ENCODE peak calls at places on chromosomes 2 and 18, in five cellular contexts. J, L, C, P and D are unnamed samples.

GRCh38 chr2:69612197-69612596 is 31.3 kb downstream of the AAK1 start:
- DNase-seq in J (no peak), L (no peak), C (no peak), P (no peak), D (no peak)

GRCh38 chr2:20491739-20492531 is 45.1 kb downstream of the RHOB start:
- DNase-seq in J (no peak), L (no peak), C (no peak), P (peak), D (no peak)

GRCh38 chr2:223859070-223859469 is 21.7 kb upstream of the AP1S3 start:
- DNase-seq in J (no peak), L (no peak), C (no peak), P (no peak), D (no peak)

GRCh38 chr2:242012956-242013764 is 143.6 kb downstream of the RTP5 start:
- DNase-seq in J (no peak), L (no peak), C (peak), P (no peak), D (no peak)

GRCh38 chr2:135744761-135745314 is 3.2 kb downstream of the UBXN4 start:
- DNase-seq in J (peak), L (peak), C (no peak), P (peak), D (no peak)

GRCh38 chr18:36628435-36629094 is 200.2 kb downstream of the TPGS2 start:
- DNase-seq in J (peak), L (no peak), C (no peak), P (no peak), D (peak)

GRCh38 chr18:48992791-48993555 is 42.2 kb upstream of the SMAD7 start:
- DNase-seq in J (no peak), L (no peak), C (no peak), P (no peak), D (no peak)

GRCh38 chr2:26086155-26086634 is 52.3 kb downstream of the RAB10 start:
- DNase-seq in J (peak), L (peak), C (no peak), P (no peak), D (peak)

GRCh38 chr2:146244131-146244530 is 1600.7 kb upstream of the ACVR2A start:
- DNase-seq in J (no peak), L (no peak), C (no peak), P (no peak), D (no peak)

GRCh38 chr2:8684885-8685696 is 3.2 kb downstream of the ID2 start:
- DNase-seq in J (no peak), L (peak), C (peak), P (peak), D (no peak)

GRCh38 chr2:152594022-152594712 is 123.1 kb downstream of the PRPF40A start:
- DNase-seq in J (no peak), L (no peak), C (no peak), P (peak), D (no peak)

GRCh38 chr18:47909484-47909883 is 21.0 kb downstream of the SMAD2 start:
- DNase-seq in J (no peak), L (no peak), C (no peak), P (no peak), D (no peak)

GRCh38 chr2:81974216-81974615 is 1669.7 kb upstream of the LRRTM1 start:
- DNase-seq in J (no peak), L (no peak), C (no peak), P (no peak), D (no peak)

GRCh38 chr18:64415218-64415617 is 266.3 kb upstream of the LINC00305 start:
- DNase-seq in J (no peak), L (no peak), C (no peak), P (no peak), D (no peak)

GRCh38 chr18:3877678-3878077 is 427.7 kb downstream of the TGIF1 start:
- DNase-seq in J (no peak), L (no peak), C (no peak), P (no peak), D (no peak)

GRCh38 chr2:58984731-58985130 is 743.6 kb upstream of the FANCL start:
- DNase-seq in J (peak), L (peak), C (no peak), P (no peak), D (no peak)

GRCh38 chr18:8732442-8733360 is 27.3 kb downstream of the MTCL1 start:
- DNase-seq in J (no peak), L (no peak), C (no peak), P (no peak), D (no peak)

GRCh38 chr2:26770986-26771586 is 7.0 kb downstream of the SLC35F6 start:
- DNase-seq in J (peak), L (peak), C (peak), P (peak), D (peak)

GRCh38 chr2:176202491-176202890 is 14.0 kb downstream of the HOXD1 start:
- DNase-seq in J (no peak), L (no peak), C (no peak), P (no peak), D (no peak)

GRCh38 chr2:222919841-222920609 is 59.2 kb downstream of the ACSL3 start:
- DNase-seq in J (peak), L (peak), C (no peak), P (no peak), D (peak)

GRCh38 chr2:129908721-129909373 is 70.6 kb upstream of the RAB6C start:
- DNase-seq in J (no peak), L (no peak), C (no peak), P (no peak), D (no peak)

GRCh38 chr2:240023792-240024191 is 1.4 kb downstream of the NDUFA10 start:
- DNase-seq in J (no peak), L (no peak), C (no peak), P (peak), D (no peak)

GRCh38 chr18:71036783-71037182 is 747.9 kb downstream of the SOCS6 start:
- DNase-seq in J (peak), L (peak), C (no peak), P (no peak), D (peak)

GRCh38 chr2:203237501-203238238 is 1.1 kb upstream of the CYP20A1 start:
- DNase-seq in J (no peak), L (no peak), C (no peak), P (no peak), D (no peak)

GRCh38 chr2:189258604-189259003 is 79.0 kb upstream of the COL5A2 start:
- DNase-seq in J (no peak), L (no peak), C (no peak), P (no peak), D (no peak)

GRCh38 chr2:153213022-153213421 is 265.5 kb downstream of the RPRM start:
- DNase-seq in J (no peak), L (no peak), C (no peak), P (no peak), D (no peak)

GRCh38 chr2:223306371-223306770 is 254.4 kb downstream of the KCNE4 start:
- DNase-seq in J (peak), L (no peak), C (no peak), P (no peak), D (peak)

GRCh38 chr18:8484951-8485350 is 124.3 kb upstream of the RAB12 start:
- DNase-seq in J (no peak), L (no peak), C (no peak), P (no peak), D (no peak)

GRCh38 chr2:213559053-213559452 is 274.8 kb downstream of the SPAG16 start:
- DNase-seq in J (no peak), L (no peak), C (no peak), P (no peak), D (no peak)

GRCh38 chr2:240236217-240237111 is 96.0 kb upstream of the OTOS start:
- DNase-seq in J (no peak), L (no peak), C (no peak), P (peak), D (no peak)

GRCh38 chr2:164114937-164115336 is 379.1 kb upstream of the FIGN start:
- DNase-seq in J (no peak), L (no peak), C (no peak), P (no peak), D (no peak)

GRCh38 chr18:74040008-74040407 is 107.6 kb downstream of the FBXO15 start:
- DNase-seq in J (no peak), L (no peak), C (no peak), P (no peak), D (no peak)
- H3K4me3 ChIP-seq in J (no peak), L (no peak), C (no peak), P (no peak), D (no peak)

GRCh38 chr2:108908717-108909077 is 80.3 kb downstream of the EDAR start:
- DNase-seq in J (no peak), L (no peak), C (no peak), P (peak), D (no peak)
- H3K27ac ChIP-seq in J (no peak), L (no peak), C (no peak), P (no peak), D (no peak)

DNA sequence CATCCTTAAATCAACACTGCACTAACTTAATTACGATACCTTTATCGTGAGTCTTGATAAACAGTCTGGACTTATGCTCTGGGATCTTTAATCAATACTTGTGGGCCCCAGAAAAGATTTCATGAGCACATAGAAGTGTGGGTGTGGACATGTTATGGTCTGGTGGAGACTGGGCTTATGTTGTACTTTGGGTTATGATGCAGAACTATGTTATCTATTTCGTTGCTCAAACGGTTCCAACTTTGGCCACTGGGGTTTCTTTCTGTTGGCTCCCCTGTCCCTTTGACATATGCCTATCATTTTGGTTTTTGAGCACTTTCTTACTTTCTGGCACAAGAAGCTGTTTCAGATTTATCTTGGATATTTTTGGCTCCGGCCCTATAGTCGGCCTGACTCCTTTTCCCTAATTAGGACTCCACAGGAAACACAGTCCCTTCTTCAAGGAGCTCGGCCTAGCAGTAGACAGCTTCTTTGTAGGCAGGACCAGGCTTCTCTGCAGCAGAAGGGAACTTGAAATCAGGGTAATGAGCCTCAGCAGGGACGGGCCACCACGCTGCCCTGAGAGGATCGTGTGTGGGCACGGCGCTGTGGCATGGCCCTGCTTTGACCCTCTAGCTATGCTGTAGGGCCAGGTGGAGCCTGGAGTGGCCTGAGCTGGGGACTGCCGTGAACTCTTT is 54.6 kb upstream of the TXNDC2 start:
- DNase-seq in J (no peak), L (no peak), C (no peak), P (no peak), D (no peak)
- TF ChIP-seq CTCF in J (peak), L (no peak), C (no peak), P (no peak), D (no peak)

DNA sequence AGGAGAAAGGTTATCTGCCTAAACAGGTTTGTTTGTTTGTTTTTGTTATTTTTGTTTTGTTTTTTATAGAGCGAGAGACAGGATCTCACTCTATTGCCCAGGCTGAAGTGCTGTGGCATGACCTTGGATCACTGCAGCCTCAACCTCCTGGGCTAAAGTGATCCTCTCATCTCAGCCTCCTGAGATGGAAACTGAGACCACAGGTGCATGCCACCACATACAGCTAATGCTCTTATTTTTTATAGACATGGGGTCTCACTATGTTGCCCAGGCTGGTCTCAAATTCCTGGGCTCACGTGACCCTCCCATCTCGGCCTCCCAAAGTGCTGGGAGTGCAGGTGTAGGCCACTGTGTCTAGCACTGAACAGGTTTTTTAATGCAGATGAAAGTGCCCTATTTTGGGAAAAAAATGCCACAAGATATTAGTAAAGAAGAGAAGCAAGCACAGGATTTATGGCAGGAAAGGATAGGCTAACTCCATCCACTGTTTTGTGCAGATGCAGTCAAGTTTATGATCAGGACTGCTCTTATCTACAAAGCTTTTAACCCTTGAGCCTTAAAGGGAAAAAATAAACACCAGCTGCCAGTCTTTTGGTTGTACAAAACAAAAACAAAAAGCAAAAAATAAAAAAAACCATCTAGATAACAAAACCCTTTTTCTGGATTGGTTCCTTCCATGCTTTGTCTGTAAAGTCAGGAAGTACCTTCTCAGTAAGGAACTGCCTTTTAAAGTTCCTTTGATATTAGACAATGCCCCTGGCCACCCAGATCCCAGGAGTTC is 29.4 kb downstream of the MAP4K3 start:
- DNase-seq in J (no peak), L (no peak), C (no peak), P (no peak), D (no peak)
- H3K4me3 ChIP-seq in J (no peak), L (no peak), C (no peak), P (no peak), D (no peak)

GRCh38 chr2:191127235-191127634 is 23.6 kb downstream of the STAT4 start:
- DNase-seq in J (no peak), L (no peak), C (no peak), P (no peak), D (no peak)

GRCh38 chr2:191126386-191126785 is 24.4 kb downstream of the STAT4 start:
- DNase-seq in J (no peak), L (no peak), C (no peak), P (no peak), D (no peak)

GRCh38 chr2:191122638-191123294 is 28.0 kb downstream of the STAT4 start:
- DNase-seq in J (no peak), L (no peak), C (no peak), P (no peak), D (no peak)

GRCh38 chr2:191128911-191129304 is 21.9 kb downstream of the STAT4 start:
- DNase-seq in J (no peak), L (no peak), C (no peak), P (no peak), D (no peak)

GRCh38 chr2:191128172-191128910 is 22.5 kb downstream of the STAT4 start:
- DNase-seq in J (no peak), L (no peak), C (no peak), P (no peak), D (no peak)
- H3K27ac ChIP-seq in J (no peak), L (no peak), C (no peak), P (no peak), D (no peak)

GRCh38 chr2:178193823-178194599 is at the start of gene OSBPL6:
- DNase-seq in J (peak), L (peak), C (peak), P (peak), D (no peak)
- TF ChIP-seq CTCF in J (peak), L (no peak), C (no peak), P (no peak), D (no peak)